ENCODE peak calls at places on chromosome 11, in four cellular contexts. G is tibial nerve, W is A549, I is stomach. R is an unnamed sample.

GRCh38 chr11:110763249-110764011 is 51.2 kb upstream of the ARHGAP20 start:
- DNase-seq in G (peak), W (no peak), I (peak), R (no peak)

GRCh38 chr11:102449651-102450570 is 2.7 kb downstream of the TMEM123 start:
- DNase-seq in G (no peak), W (no peak), I (no peak), R (no peak)

GRCh38 chr11:35170503-35170902 is 31.5 kb downstream of the CD44 start:
- DNase-seq in G (no peak), W (no peak), I (no peak), R (no peak)

GRCh38 chr11:66299189-66299588 is 7.5 kb downstream of the TMEM151A start:
- DNase-seq in G (no peak), W (no peak), I (no peak), R (no peak)

GRCh38 chr11:84291996-84292395 is 1005.8 kb upstream of the CCDC90B start:
- DNase-seq in G (no peak), W (no peak), I (no peak), R (no peak)

GRCh38 chr11:18802381-18803257 is 11.0 kb upstream of the PTPN5 start:
- DNase-seq in G (peak), W (peak), I (peak), R (peak)

GRCh38 chr11:73267122-73267846 is 4.9 kb upstream of the P2RY6 start:
- DNase-seq in G (no peak), W (no peak), I (peak), R (no peak)

GRCh38 chr11:2921742-2922493 is 7.3 kb downstream of the PHLDA2 start:
- DNase-seq in G (no peak), W (no peak), I (no peak), R (no peak)

GRCh38 chr11:57424802-57425564 is 1.9 kb downstream of the SLC43A3 start:
- DNase-seq in G (peak), W (no peak), I (peak), R (peak)

GRCh38 chr11:64563966-64564365 is 27.1 kb upstream of the SLC22A12 start:
- DNase-seq in G (no peak), W (no peak), I (no peak), R (no peak)

GRCh38 chr11:6319879-6320410 is 356 bp downstream of the CAVIN3 start:
- DNase-seq in G (peak), W (peak), I (peak), R (peak)

GRCh38 chr11:86396403-86396802 is 21.7 kb downstream of the CCDC81 start:
- DNase-seq in G (no peak), W (no peak), I (no peak), R (no peak)

GRCh38 chr11:83195176-83195531 is 1.6 kb downstream of the ANKRD42 start:
- DNase-seq in G (no peak), W (peak), I (no peak), R (no peak)

GRCh38 chr11:29129850-29130249 is 887.0 kb downstream of the KCNA4 start:
- DNase-seq in G (no peak), W (no peak), I (no peak), R (no peak)

GRCh38 chr11:33802414-33802950 is 28.2 kb upstream of the FBXO3 start:
- DNase-seq in G (peak), W (peak), I (peak), R (no peak)

GRCh38 chr11:31870609-31871309 is 59.6 kb upstream of the PAX6 start:
- DNase-seq in G (peak), W (peak), I (peak), R (no peak)

GRCh38 chr11:21625982-21626381 is 566.9 kb upstream of the ANO5 start:
- DNase-seq in G (peak), W (no peak), I (no peak), R (no peak)

GRCh38 chr11:6251120-6251733 is 8.4 kb upstream of the CCKBR start:
- DNase-seq in G (peak), W (peak), I (peak), R (no peak)

GRCh38 chr11:70365536-70365912 is 32.8 kb upstream of the CTTN start:
- DNase-seq in G (no peak), W (no peak), I (no peak), R (no peak)

GRCh38 chr11:8243458-8243857 is 20.2 kb downstream of the LMO1 start:
- DNase-seq in G (no peak), W (no peak), I (no peak), R (no peak)

GRCh38 chr11:133115099-133115498 is 417.2 kb downstream of the OPCML start:
- DNase-seq in G (no peak), W (no peak), I (peak), R (peak)

GRCh38 chr11:8222820-8223512 is 40.7 kb downstream of the LMO1 start:
- DNase-seq in G (no peak), W (no peak), I (no peak), R (no peak)

GRCh38 chr11:72579816-72580647 is 94.2 kb downstream of the PDE2A start:
- DNase-seq in G (no peak), W (no peak), I (no peak), R (no peak)

GRCh38 chr11:15179167-15179566 is 64.4 kb downstream of the INSC start:
- DNase-seq in G (no peak), W (no peak), I (no peak), R (no peak)

GRCh38 chr11:67384851-67385366 is 6.9 kb upstream of the RAD9A start:
- DNase-seq in G (no peak), W (no peak), I (no peak), R (no peak)

GRCh38 chr11:67378544-67378943 is 5.1 kb upstream of the CLCF1 start:
- DNase-seq in G (no peak), W (no peak), I (no peak), R (no peak)

GRCh38 chr11:67381244-67381972 is 8.0 kb upstream of the CLCF1 start:
- DNase-seq in G (no peak), W (no peak), I (no peak), R (no peak)

GRCh38 chr11:67379061-67380058 is 6.0 kb upstream of the CLCF1 start:
- DNase-seq in G (no peak), W (peak), I (no peak), R (no peak)

GRCh38 chr11:67382481-67383136 is 9.2 kb upstream of the RAD9A start:
- DNase-seq in G (peak), W (peak), I (peak), R (no peak)
- TF ChIP-seq EP300 in G (no peak), W (no peak), I (no peak), R (no peak)

DNA sequence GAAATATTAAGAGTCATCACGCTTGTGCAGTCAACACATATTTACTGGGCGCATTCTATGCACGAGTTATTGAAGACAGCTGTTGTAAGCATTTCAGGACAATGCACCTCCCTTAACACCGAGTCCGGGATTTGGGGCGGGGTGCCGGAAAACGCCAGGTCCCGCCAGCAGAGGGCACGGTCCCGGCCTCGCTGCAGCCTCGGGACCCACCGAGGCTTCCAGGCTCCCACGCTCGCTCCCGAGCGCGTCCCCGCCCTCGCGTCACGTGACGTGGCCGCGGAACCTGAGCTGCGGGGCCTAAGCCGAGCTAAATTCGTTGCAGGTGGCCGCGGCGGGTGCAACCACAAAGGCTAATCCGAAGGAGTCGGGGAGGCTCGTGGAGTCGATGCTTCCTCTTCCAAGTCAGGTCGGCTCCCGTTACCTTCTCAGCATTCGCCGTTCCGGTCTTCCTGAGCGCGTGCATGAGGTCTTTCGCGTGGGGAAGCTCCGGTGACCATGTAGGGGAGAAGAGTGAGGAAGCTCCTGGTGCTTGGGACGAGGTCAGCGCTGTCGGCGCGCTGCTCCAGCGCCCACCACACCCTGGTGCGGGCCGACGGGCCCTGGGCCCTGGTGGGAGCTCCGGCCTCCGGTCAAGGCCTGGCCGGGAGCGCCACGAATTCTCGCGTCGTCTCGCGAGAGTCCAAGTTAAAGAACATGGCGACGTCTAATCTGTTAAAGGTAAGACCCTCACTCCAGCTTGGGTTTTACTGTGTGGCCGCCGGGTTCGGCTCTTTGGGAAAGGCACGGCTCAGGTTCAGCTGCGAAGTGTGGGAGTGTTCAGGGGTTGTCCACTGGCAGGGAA is at the start of gene CUL5:
- DNase-seq in G (peak), W (peak), I (peak), R (peak)
- TF ChIP-seq EP300 in G (peak), W (no peak), I (no peak), R (no peak)

GRCh38 chr11:128180446-128181089 is 406.8 kb downstream of the ETS1 start:
- DNase-seq in G (no peak), W (peak), I (no peak), R (no peak)
- TF ChIP-seq EP300 in G (no peak), W (no peak), I (no peak), R (no peak)

GRCh38 chr11:17077520-17078401 is at the start of gene RPS13:
- DNase-seq in G (peak), W (peak), I (peak), R (peak)
- TF ChIP-seq EP300 in G (peak), W (no peak), I (no peak), R (no peak)

GRCh38 chr11:43916621-43917020 is 25.8 kb upstream of the C11orf96 start:
- DNase-seq in G (no peak), W (no peak), I (no peak), R (no peak)

GRCh38 chr11:43920598-43921419 is 21.6 kb upstream of the C11orf96 start:
- DNase-seq in G (peak), W (peak), I (peak), R (peak)

GRCh38 chr11:43919852-43920597 is 22.4 kb upstream of the C11orf96 start:
- DNase-seq in G (no peak), W (no peak), I (no peak), R (no peak)

GRCh38 chr11:43917851-43918250 is 24.6 kb upstream of the C11orf96 start:
- DNase-seq in G (no peak), W (no peak), I (no peak), R (no peak)

DNA sequence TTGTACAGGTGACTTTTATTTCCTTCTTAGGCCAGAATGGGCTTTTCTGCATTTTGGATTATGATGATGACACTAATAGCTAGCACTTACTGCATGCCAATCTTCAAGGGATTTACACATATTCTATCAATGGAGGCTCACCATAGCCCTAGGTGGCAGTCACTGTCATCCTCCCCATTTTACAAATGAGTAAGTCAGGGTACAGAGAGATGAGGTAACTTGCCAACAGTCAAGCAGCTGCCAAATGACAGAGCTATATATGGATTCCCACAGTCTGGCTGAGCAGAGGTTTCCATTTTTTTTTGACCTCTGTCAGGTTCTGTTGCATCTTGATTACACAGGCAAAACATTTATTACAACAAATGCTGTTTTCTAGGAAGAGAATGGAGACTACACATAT is 23.8 kb upstream of the C11orf96 start:
- DNase-seq in G (no peak), W (no peak), I (no peak), R (no peak)
- TF ChIP-seq EP300 in G (no peak), W (no peak), I (no peak), R (no peak)

DNA sequence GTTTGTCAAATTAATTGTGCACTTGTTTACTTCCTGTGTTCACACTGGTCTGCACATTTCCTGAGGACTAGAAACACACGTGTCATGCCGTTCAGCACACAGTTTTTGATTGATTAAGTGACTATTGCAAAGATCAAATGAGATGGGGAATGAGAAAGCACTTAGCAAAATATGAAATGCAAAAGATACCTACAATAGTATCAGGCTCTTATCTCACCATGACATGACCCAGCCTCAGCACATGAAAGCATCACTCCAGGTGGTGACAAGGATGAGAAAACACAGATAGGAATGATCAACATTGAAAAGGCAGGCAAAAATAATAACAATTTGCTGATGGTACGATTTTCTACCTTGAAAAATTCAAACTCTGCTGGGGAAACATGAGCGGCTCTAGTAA is 42.1 kb upstream of the TP53I11 start:
- DNase-seq in G (no peak), W (no peak), I (no peak), R (no peak)
- TF ChIP-seq EP300 in G (no peak), W (no peak), I (no peak), R (no peak)

GRCh38 chr11:130001491-130002351 is 914 bp downstream of the PRDM10 start:
- DNase-seq in G (peak), W (peak), I (peak), R (no peak)
- TF ChIP-seq EP300 in G (no peak), W (no peak), I (no peak), R (no peak)

DNA sequence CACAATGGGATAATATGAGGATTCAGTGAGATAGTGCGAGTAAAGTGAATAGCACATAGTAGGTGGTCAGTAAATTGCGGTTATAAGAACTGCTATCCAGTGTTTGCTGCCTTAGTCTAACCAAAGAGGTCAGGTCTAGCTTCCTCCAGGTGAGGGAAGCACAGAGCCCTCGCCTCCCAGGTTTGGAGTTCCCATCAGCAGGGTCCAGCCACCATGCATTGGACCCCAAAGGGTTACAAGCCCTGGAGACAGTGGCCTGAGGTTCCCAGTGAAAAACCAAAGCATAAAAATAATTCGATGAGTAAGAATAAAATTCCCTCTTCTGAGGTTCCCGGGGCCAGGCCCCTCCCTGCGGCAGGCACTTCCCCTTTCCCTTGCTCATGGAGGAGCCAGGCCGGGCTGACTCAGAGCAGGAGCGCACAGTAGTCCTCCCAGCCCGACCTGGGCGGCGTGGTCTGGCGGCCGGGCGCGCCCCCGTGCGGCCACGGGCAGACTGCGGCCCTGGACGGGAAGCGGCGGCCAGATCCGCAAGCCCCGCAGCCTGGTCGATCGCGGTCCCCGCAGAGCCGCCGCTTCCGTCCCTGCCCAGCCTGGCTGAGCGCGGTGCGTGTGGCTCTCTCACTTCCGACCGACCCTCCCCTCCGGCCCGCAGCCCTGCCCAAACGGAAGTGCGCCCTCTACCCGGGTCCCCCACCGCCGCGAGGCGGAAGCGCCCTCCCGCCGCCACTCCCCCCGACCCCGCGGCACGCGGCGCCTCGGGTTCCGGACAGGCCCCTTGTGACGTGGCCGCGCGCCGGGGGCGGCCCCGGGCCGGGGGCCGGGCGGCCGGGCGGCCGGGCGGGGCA is at the start of gene SLC39A13:
- DNase-seq in G (peak), W (peak), I (peak), R (peak)
- TF ChIP-seq EP300 in G (no peak), W (no peak), I (no peak), R (no peak)

GRCh38 chr11:132033051-132033450 is 662.6 kb downstream of the NTM start:
- DNase-seq in G (no peak), W (no peak), I (no peak), R (no peak)
- TF ChIP-seq EP300 in G (no peak), W (no peak), I (no peak), R (no peak)

R was measured in esophagus muscularis mucosa.